ENCODE peak calls at places on chromosome 7, in eight cellular contexts. Y is GM06990, M is brain microvascular endothelial cell, Q is GM12865, P is transverse colon, W is fibroblast of mammary gland, T is AG09309, N is PC-3. R is an unnamed sample.

GRCh38 chr7:151179946-151180345 is 7.1 kb downstream of the ASB10 start:
- DNase-seq in T (no peak), P (no peak), M (no peak), Y (no peak), W (no peak), Q (no peak), N (no peak), R (peak; percentile 51)

GRCh38 chr7:30348083-30348560 is 63.7 kb downstream of the ZNRF2 start:
- DNase-seq in P (no peak), M (peak; percentile 76), N (peak; percentile 80), T (peak; percentile 93), Q (peak; percentile 89), Y (peak; percentile 74), W (peak; percentile 94), R (no peak)

GRCh38 chr7:55107946-55108345 is 89.1 kb downstream of the EGFR start:
- DNase-seq in P (no peak), N (peak; percentile 58), Y (no peak), M (no peak), Q (no peak), T (no peak), W (peak; percentile 55), R (no peak)

GRCh38 chr7:22718200-22718711 is 8.7 kb upstream of the IL6 start:
- DNase-seq in T (peak; percentile 88), Q (no peak), P (no peak), W (peak; percentile 96), M (peak; percentile 95), Y (no peak), N (peak; percentile 94), R (no peak)

GRCh38 chr7:40530292-40530691 is 395.5 kb downstream of the SUGCT start:
- DNase-seq in Q (no peak), M (no peak), W (no peak), N (no peak), T (no peak), P (no peak), Y (no peak), R (no peak)

GRCh38 chr7:77738871-77739270 is 42.6 kb downstream of the RSBN1L start:
- DNase-seq in Q (no peak), W (peak; percentile 43), T (peak; percentile 13), Y (no peak), N (peak; percentile 57), P (no peak), M (peak; percentile 81), R (no peak)

GRCh38 chr7:142501434-142501833 is 243.6 kb upstream of the PRSS58 start:
- DNase-seq in T (no peak), W (no peak), Q (no peak), P (peak; percentile 39), Y (no peak), N (no peak), M (no peak), R (no peak)

GRCh38 chr7:115354925-115355324 is 433.0 kb downstream of the MDFIC start:
- DNase-seq in N (no peak), Q (no peak), W (no peak), M (no peak), Y (no peak), T (no peak), P (no peak), R (no peak)

GRCh38 chr7:117470777-117471176 is 9.0 kb upstream of the CFTR start:
- DNase-seq in Y (peak; percentile 11), Q (peak; percentile 28), W (no peak), T (no peak), P (no peak), M (no peak), N (no peak), R (no peak)

GRCh38 chr7:138865843-138866242 is 67.8 kb upstream of the ATP6V0A4 start:
- DNase-seq in T (no peak), P (no peak), W (no peak), Q (peak; percentile 38), M (peak; percentile 11), N (peak; percentile 33), Y (no peak), R (no peak)

GRCh38 chr7:129925416-129926002 is 27.3 kb downstream of the UBE2H start:
- DNase-seq in N (no peak), W (peak; percentile 88), P (no peak), Y (no peak), M (peak; percentile 40), Q (no peak), T (no peak), R (no peak)

GRCh38 chr7:40213856-40214255 is 79.1 kb downstream of the SUGCT start:
- DNase-seq in Q (no peak), W (no peak), Y (no peak), P (no peak), M (peak; percentile 69), T (no peak), N (no peak), R (no peak)

GRCh38 chr7:24885305-24885704 is 94.7 kb downstream of the OSBPL3 start:
- DNase-seq in T (no peak), Y (no peak), M (no peak), N (no peak), W (no peak), Q (no peak), P (no peak), R (no peak)

GRCh38 chr7:20786779-20787651 is at the start of gene SP8:
- DNase-seq in M (no peak), Q (no peak), T (no peak), N (no peak), W (peak; percentile 11), P (no peak), Y (peak; percentile 31), R (no peak)

GRCh38 chr7:2024227-2024918 is 208.4 kb downstream of the MAD1L1 start:
- DNase-seq in W (no peak), Q (no peak), N (no peak), Y (no peak), P (no peak), M (peak; percentile 32), T (no peak), R (peak; percentile 61)

GRCh38 chr7:129771928-129772479 is 160.5 kb downstream of the NRF1 start:
- DNase-seq in P (no peak), M (no peak), T (no peak), N (no peak), Q (no peak), W (no peak), Y (no peak), R (no peak)

GRCh38 chr7:122303971-122304603 is 463 bp downstream of the FEZF1 start:
- DNase-seq in T (no peak), W (no peak), P (no peak), Q (no peak), N (no peak), Y (no peak), M (no peak), R (no peak)

GRCh38 chr7:11737723-11738122 is 94.3 kb downstream of the THSD7A start:
- DNase-seq in Q (no peak), Y (no peak), M (no peak), T (no peak), N (peak; percentile 74), P (no peak), W (peak; percentile 72), R (no peak)

GRCh38 chr7:1761097-1761496 is 91.0 kb downstream of the ELFN1 start:
- DNase-seq in Q (no peak), M (no peak), T (no peak), P (no peak), Y (no peak), W (no peak), N (no peak), R (no peak)

GRCh38 chr7:150898475-150899011 is 46.2 kb downstream of the AOC1 start:
- DNase-seq in Y (peak; percentile 53), Q (peak; percentile 77), M (peak; percentile 65), W (peak; percentile 60), T (peak; percentile 17), P (peak; percentile 85), N (peak; percentile 72), R (no peak)

GRCh38 chr7:22860337-22860736 is 37.7 kb upstream of the TOMM7 start:
- DNase-seq in N (no peak), Y (no peak), M (no peak), T (no peak), Q (peak; percentile 29), W (no peak), P (no peak), R (no peak)

GRCh38 chr7:50159154-50159553 is 66.1 kb upstream of the ZPBP start:
- DNase-seq in P (no peak), T (no peak), W (no peak), Q (no peak), Y (no peak), M (no peak), N (no peak), R (no peak)
- TF ChIP-seq CTCF in P (no peak), T (no peak), W (no peak), Q (no peak), Y (no peak), M (no peak), N (no peak), R (no peak)

DNA sequence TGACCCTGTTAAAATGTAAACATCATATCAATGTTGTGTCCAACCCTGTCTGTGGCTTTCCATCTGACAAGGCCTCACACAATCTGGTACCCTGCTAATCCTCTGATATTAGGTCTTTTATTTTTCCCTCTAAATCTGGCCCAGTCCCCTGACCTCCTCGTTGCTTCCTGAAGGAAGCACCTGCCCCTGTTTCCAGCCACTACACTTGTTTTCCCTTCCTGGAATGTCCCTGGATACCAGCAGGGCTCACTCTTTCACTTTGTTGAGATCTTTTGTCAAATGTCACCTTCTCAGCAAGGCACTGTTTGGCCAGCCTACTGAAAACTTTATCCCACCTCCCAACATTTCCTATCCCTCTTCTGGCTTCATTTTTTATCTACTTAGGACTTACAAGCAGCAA is 2.1 kb downstream of the SAMD9L start:
- DNase-seq in M (no peak), N (no peak), P (no peak), T (no peak), Y (no peak), W (no peak), Q (no peak), R (no peak)
- H3K4me3 ChIP-seq in M (no peak overlapping the region), N (no peak overlapping the region), P (no peak overlapping the region), T (no peak overlapping the region), Y (peak overlapping the region; percentile 79), W (no peak overlapping the region), Q (peak overlapping the region; percentile 67), R (peak overlapping the region; percentile 58)

GRCh38 chr7:74023037-74023436 is 4.9 kb upstream of the ELN start:
- DNase-seq in Q (no peak), P (no peak), W (peak; percentile 53), M (peak; percentile 51), N (peak; percentile 74), Y (no peak), T (no peak), R (peak; percentile 88)
- TF ChIP-seq CTCF in Q (no peak), P (no peak), W (no peak), M (peak; percentile 36), N (no peak), Y (no peak), T (peak; percentile 9), R (peak; percentile 30)

DNA sequence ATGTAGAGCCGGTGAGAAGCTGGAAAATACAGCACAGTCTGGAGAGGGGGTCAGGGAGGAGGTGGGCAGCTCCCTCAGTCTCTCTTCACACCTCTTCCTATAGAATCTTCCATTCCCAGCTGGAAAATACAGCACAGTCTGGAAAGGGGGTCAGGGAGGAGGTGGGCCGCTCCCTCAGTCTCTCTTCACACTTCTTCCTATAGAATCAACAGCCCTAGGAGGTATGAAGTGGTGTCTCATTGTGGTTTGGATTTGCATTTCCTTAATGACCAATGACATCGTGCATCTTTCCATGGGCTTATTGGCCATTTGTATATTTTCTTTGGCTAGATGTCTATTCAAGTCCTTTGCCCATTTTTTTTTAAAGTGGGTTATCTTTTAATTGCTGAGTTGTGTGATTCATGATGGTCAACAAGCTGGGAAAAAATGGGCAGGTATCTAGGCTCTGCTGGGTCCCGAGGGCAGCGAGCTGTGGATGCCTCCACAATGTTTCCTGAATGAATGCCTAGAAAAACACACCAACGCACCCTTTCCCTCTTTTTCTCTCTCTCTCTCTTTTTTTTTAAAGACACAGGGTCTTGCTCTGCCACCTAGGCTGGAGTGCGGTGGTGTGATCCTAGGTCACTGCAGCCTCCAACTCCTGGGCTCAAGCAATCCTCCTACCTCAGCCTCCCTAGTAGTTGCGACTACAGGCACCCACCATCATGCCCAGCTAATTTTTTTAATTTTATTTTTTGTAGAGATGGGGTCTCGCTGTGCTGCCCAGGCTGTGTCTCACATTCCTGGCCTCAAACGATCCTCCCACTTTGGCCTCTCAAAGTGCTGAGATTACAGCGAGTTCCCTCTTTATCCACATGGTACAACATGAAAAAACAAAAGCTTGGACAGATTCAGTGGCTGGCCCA is 29.0 kb downstream of the TMEM130 start:
- DNase-seq in M (no peak), W (peak; percentile 67), Q (no peak), P (no peak), T (no peak), N (peak; percentile 8), Y (no peak), R (no peak)
- H3K4me3 ChIP-seq in M (no peak overlapping the region), W (no peak overlapping the region), Q (no peak overlapping the region), P (no peak overlapping the region), T (no peak overlapping the region), N (no peak overlapping the region), Y (no peak overlapping the region), R (no peak overlapping the region)